ENCODE peak calls at places on chromosome 9, in four cellular contexts. L is lower lobe of right lung, I is osteocyte, H is cardiac fibroblast. A is an unnamed sample.

GRCh38 chr9:72984150-72984947 is 31.5 kb upstream of the ALDH1A1 start:
- DNase-seq in H (no peak), L (no peak), I (no peak), A (no peak)

GRCh38 chr9:127927457-127928231 is 2.9 kb downstream of the PIP5KL1 start:
- DNase-seq in I (no peak), H (no peak), L (peak), A (peak)

GRCh38 chr9:99162759-99163364 is 57.9 kb downstream of the TGFBR1 start:
- DNase-seq in L (no peak), I (no peak), H (peak), A (peak)

GRCh38 chr9:6055213-6055612 is 39.8 kb upstream of the RANBP6 start:
- DNase-seq in I (no peak), H (peak), L (no peak), A (peak)

GRCh38 chr9:71783120-71783523 is 14.8 kb upstream of the CEMIP2 start:
- DNase-seq in L (peak), I (no peak), H (no peak), A (peak)

GRCh38 chr9:88694625-88695024 is 159.6 kb downstream of the NXNL2 start:
- DNase-seq in H (peak), I (no peak), L (no peak), A (no peak)

GRCh38 chr9:89470239-89470638 is 27.7 kb downstream of the SEMA4D start:
- DNase-seq in I (no peak), L (no peak), H (no peak), A (no peak)

GRCh38 chr9:116365056-116365471 is 211.5 kb downstream of the PAPPA start:
- DNase-seq in I (no peak), H (peak), L (no peak), A (no peak)

GRCh38 chr9:27385606-27386005 is 88.7 kb upstream of the EQTN start:
- DNase-seq in I (no peak), H (no peak), L (peak), A (no peak)

GRCh38 chr9:113772121-113772885 is 103.8 kb upstream of the ZNF618 start:
- DNase-seq in H (peak), L (no peak), I (peak), A (no peak)

GRCh38 chr9:79577969-79578723 is 6.4 kb downstream of the TLE4 start:
- DNase-seq in I (no peak), L (no peak), H (peak), A (no peak)

GRCh38 chr9:109274768-109275596 is 45.9 kb downstream of the EPB41L4B start:
- DNase-seq in H (no peak), L (no peak), I (no peak), A (no peak)

GRCh38 chr9:134496413-134497282 is 145.0 kb upstream of the COL5A1 start:
- DNase-seq in H (peak), I (no peak), L (no peak), A (no peak)

GRCh38 chr9:124450241-124450924 is at the start of gene ADGRD2:
- DNase-seq in H (peak), I (no peak), L (no peak), A (no peak)

GRCh38 chr9:106305428-106306133 is 557.4 kb upstream of the ZNF462 start:
- DNase-seq in L (no peak), H (no peak), I (no peak), A (peak)

GRCh38 chr9:130606887-130607582 is 27.7 kb downstream of the FUBP3 start:
- DNase-seq in H (peak), L (no peak), I (no peak), A (no peak)

GRCh38 chr9:137029058-137029922 is 1.3 kb upstream of the ABCA2 start:
- DNase-seq in H (peak), L (peak), I (peak), A (peak)

GRCh38 chr9:137030931-137031527 is 859 bp downstream of the FUT7 start:
- DNase-seq in I (no peak), L (no peak), H (no peak), A (no peak)

GRCh38 chr9:137030006-137030405 is 1.9 kb downstream of the FUT7 start:
- DNase-seq in I (no peak), L (no peak), H (no peak), A (no peak)

GRCh38 chr9:137031904-137032639 is at the start of gene FUT7:
- DNase-seq in I (no peak), L (no peak), H (no peak), A (peak)

GRCh38 chr9:137030528-137030927 is 1.4 kb downstream of the FUT7 start:
- DNase-seq in H (no peak), I (no peak), L (peak), A (peak)
- TF ChIP-seq CTCF in H (no peak), I (no peak), L (no peak), A (no peak)

DNA sequence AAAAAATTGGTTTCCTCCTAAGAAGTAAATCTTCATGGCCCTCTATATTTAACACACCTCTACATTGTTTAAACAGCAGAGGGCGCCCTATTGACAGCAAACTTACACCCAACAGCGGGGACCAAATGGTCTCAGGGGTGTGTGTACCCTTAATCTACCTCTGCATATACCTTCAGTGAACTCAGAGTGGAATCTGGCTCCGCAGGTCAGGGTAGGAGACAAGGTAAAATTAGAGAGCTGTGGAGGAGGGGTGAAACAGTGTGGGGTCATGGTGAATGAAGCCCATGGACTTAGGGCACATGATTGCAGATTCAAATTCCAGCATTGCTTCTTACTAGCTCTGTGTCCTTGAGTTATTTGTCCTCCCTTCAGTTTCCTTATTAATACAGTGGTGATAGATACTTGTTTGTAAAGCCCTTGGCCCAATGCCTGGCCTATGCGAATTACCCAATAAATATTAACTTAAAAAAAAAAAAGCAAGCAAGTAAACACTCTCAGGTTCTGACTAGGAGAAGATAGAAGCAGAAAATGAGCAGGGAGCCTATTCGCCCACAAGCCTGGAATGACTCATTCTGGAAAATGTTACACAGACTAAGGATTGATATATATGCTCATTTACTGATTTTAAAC is 122.9 kb downstream of the CAVIN4 start:
- DNase-seq in H (peak), I (no peak), L (no peak), A (peak)
- TF ChIP-seq CTCF in H (no peak), I (peak), L (peak), A (peak)

GRCh38 chr9:129482521-129483466 is 138.1 kb downstream of the C9orf50 start:
- DNase-seq in I (peak), H (peak), L (peak), A (no peak)

GRCh38 chr9:129480705-129481104 is 140.2 kb downstream of the C9orf50 start:
- DNase-seq in I (no peak), L (no peak), H (no peak), A (no peak)

GRCh38 chr9:129481424-129481823 is 139.5 kb downstream of the C9orf50 start:
- DNase-seq in H (no peak), I (no peak), L (no peak), A (no peak)

GRCh38 chr9:129483467-129484324 is 137.2 kb downstream of the C9orf50 start:
- DNase-seq in H (peak), I (peak), L (peak), A (no peak)

GRCh38 chr9:129481824-129482511 is 138.9 kb downstream of the C9orf50 start:
- DNase-seq in L (no peak), H (peak), I (no peak), A (no peak)
- TF ChIP-seq CTCF in L (peak), H (peak), I (peak), A (no peak)

GRCh38 chr9:9913276-9913832 is 699.4 kb downstream of the PTPRD start:
- DNase-seq in L (no peak), I (no peak), H (no peak), A (no peak)

GRCh38 chr9:9914174-9914573 is 698.6 kb downstream of the PTPRD start:
- DNase-seq in H (no peak), L (no peak), I (no peak), A (peak)

GRCh38 chr9:9917400-9917799 is 695.4 kb downstream of the PTPRD start:
- DNase-seq in L (no peak), H (no peak), I (no peak), A (no peak)

DNA sequence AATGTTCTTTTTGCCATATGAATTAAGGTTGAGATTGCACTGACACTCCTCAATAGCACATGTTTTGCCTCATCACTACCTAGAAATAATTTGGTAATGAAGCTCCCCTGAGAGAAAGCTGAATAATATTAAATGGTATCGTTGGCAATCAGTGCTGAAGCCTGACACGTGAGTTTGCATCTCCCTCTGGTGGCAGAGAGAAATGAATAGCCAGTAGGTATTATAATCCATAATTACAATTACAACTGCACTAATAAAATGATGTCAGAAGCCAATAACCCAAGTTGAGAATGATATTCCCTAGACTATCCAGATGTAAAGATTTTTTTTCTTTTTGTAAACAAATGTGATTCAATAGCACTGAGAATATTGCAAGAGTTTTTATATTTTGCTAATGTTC is 700.3 kb downstream of the PTPRD start:
- DNase-seq in H (no peak), I (no peak), L (no peak), A (no peak)
- TF ChIP-seq CTCF in H (no peak), I (peak), L (no peak), A (peak)

GRCh38 chr9:69461488-69461887 is 136.5 kb downstream of the ENTREP1 start:
- DNase-seq in I (peak), L (no peak), H (no peak), A (no peak)
- TF ChIP-seq CTCF in I (no peak), L (no peak), H (no peak), A (no peak)

GRCh38 chr9:115213777-115214428 is 95.9 kb upstream of the TNC start:
- DNase-seq in H (peak), L (no peak), I (no peak), A (no peak)
- TF ChIP-seq CTCF in H (no peak), L (no peak), I (no peak), A (no peak)

DNA sequence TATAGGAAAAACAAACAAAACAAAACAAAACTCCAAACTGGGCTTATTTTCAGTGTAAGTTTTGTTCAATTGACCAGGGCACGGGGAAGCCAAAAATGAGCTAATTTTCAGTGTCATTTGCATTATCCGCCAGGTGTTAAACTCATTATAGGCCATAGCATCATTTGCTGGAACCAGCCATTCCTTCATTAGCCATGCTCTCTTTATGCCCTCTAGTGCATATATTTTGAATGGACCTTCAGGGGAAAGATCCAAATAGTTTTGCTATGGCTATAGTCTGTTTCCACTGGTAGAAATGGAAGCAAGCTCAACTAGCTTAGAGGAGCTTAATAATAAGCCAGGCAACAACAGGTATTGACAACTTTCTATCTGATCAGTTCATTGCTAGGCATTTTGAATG is 1205.3 kb upstream of the DMAC1 start:
- DNase-seq in I (no peak), L (no peak), H (no peak), A (no peak)
- TF ChIP-seq CTCF in I (no peak), L (no peak), H (no peak), A (no peak)

GRCh38 chr9:107481035-107481434 is 8.5 kb downstream of the KLF4 start:
- DNase-seq in I (no peak), H (peak), L (no peak), A (no peak)
- TF ChIP-seq CTCF in I (peak), H (peak), L (peak), A (no peak)

DNA sequence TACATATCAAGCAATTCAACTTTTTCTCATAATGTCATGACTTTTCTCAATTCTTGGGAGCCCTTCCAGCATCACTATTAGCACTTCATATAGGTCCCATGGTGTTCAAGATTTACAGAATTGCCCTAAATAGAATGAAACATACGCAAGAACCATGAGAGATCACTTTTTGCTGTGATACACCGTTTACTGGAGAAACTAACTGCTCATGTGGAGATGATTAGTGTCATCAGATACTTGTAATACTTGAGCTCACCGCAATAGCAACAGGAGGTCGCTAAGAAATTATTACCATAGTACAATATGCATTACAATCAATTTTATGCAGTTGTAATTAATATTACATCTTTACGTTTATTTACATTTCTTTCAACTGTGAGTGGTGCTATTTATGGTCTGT is 4.8 kb upstream of the PCSK5 start:
- DNase-seq in I (no peak), H (no peak), L (no peak), A (no peak)
- TF ChIP-seq CTCF in I (no peak), H (no peak), L (no peak), A (no peak)